ENCODE peak calls at places on chromosome 17, in nine cellular contexts. M, F, H, L, S, U, A, G and V are unnamed samples.

GRCh38 chr17:46870116-46870803 is 18.9 kb downstream of the WNT9B start:
- DNase-seq in M (no peak), F (peak; percentile 52), H (no peak), L (no peak), S (no peak), U (no peak), A (no peak), G (no peak), V (peak; percentile 51)

GRCh38 chr17:40075216-40076100 is 12.7 kb downstream of the THRA start:
- DNase-seq in M (no peak), F (peak; percentile 84), H (no peak), L (peak; percentile 72), S (peak; percentile 90), U (no peak), A (no peak), G (peak; percentile 69), V (peak; percentile 90)

GRCh38 chr17:30824002-30824355 is 513 bp downstream of the CRLF3 start:
- DNase-seq in M (no peak), F (peak; percentile 22), H (no peak), L (no peak), S (no peak), U (peak; percentile 35), A (peak; percentile 60), G (no peak), V (peak; percentile 81)

GRCh38 chr17:79086609-79087427 is 12.2 kb downstream of the ENGASE start:
- DNase-seq in M (no peak), F (no peak), H (no peak), L (no peak), S (peak; percentile 26), U (no peak), A (no peak), G (no peak), V (no peak)

GRCh38 chr17:32673964-32674363 is 187.2 kb downstream of the CDK5R1 start:
- DNase-seq in M (no peak), F (no peak), H (no peak), L (no peak), S (no peak), U (no peak), A (no peak), G (no peak), V (no peak)

GRCh38 chr17:17941015-17941414 is 31.2 kb downstream of the TOM1L2 start:
- DNase-seq in M (no peak), F (no peak), H (no peak), L (no peak), S (no peak), U (no peak), A (no peak), G (no peak), V (peak; percentile 66)

GRCh38 chr17:74008196-74008595 is 195.3 kb upstream of the RPL38 start:
- DNase-seq in M (no peak), F (peak; percentile 36), H (no peak), L (no peak), S (no peak), U (peak; percentile 39), A (no peak), G (peak; percentile 31), V (peak; percentile 72)

GRCh38 chr17:21345236-21345635 is 30.9 kb upstream of the KCNJ12 start:
- DNase-seq in M (no peak), F (no peak), H (no peak), L (no peak), S (no peak), U (no peak), A (no peak), G (no peak), V (peak; percentile 54)

GRCh38 chr17:47652570-47652969 is 2.9 kb downstream of the KPNB1 start:
- DNase-seq in M (no peak), F (no peak), H (no peak), L (no peak), S (no peak), U (no peak), A (no peak), G (no peak), V (no peak)

GRCh38 chr17:81200695-81201580 is 21.8 kb downstream of the CEP131 start:
- DNase-seq in M (peak; percentile 23), F (peak; percentile 87), H (no peak), L (peak; percentile 67), S (no peak), U (peak; percentile 89), A (peak; percentile 89), G (peak; percentile 13), V (peak; percentile 85)

GRCh38 chr17:81509687-81510523 is 2.7 kb downstream of the ACTG1 start:
- DNase-seq in M (no peak), F (no peak), H (no peak), L (no peak), S (peak; percentile 19), U (no peak), A (no peak), G (no peak), V (no peak)

GRCh38 chr17:2965621-2966275 is 97.7 kb downstream of the OR1D5 start:
- DNase-seq in M (no peak), F (peak; percentile 56), H (no peak), L (no peak), S (no peak), U (no peak), A (peak; percentile 56), G (no peak), V (peak; percentile 97)

GRCh38 chr17:75937652-75938051 is 3.2 kb downstream of the FBF1 start:
- DNase-seq in M (no peak), F (no peak), H (no peak), L (no peak), S (no peak), U (no peak), A (no peak), G (no peak), V (no peak)

GRCh38 chr17:65027305-65027704 is 29.2 kb downstream of the GNA13 start:
- DNase-seq in M (no peak), F (peak; percentile 32), H (no peak), L (peak; percentile 62), S (no peak), U (no peak), A (no peak), G (peak; percentile 30), V (no peak)

GRCh38 chr17:16371742-16372141 is 9.1 kb upstream of the UBB start:
- DNase-seq in M (no peak), F (no peak), H (no peak), L (no peak), S (no peak), U (no peak), A (no peak), G (no peak), V (no peak)

GRCh38 chr17:48814504-48814903 is 2.5 kb downstream of the TTLL6 start:
- DNase-seq in M (no peak), F (peak; percentile 63), H (no peak), L (peak; percentile 78), S (peak; percentile 50), U (peak; percentile 68), A (peak; percentile 75), G (peak; percentile 45), V (peak; percentile 88)

GRCh38 chr17:66764559-66764958 is 70.4 kb upstream of the CACNG5 start:
- DNase-seq in M (no peak), F (no peak), H (no peak), L (no peak), S (no peak), U (no peak), A (no peak), G (no peak), V (no peak)

GRCh38 chr17:8393470-8394231 is 4.0 kb downstream of the RNF222 start:
- DNase-seq in M (no peak), F (no peak), H (no peak), L (no peak), S (no peak), U (no peak), A (no peak), G (no peak), V (peak; percentile 79)

GRCh38 chr17:17416400-17417360 is 60.1 kb upstream of the MED9 start:
- DNase-seq in M (peak; percentile 63), F (peak; percentile 36), H (no peak), L (no peak), S (peak; percentile 60), U (no peak), A (no peak), G (peak; percentile 14), V (no peak)

GRCh38 chr17:10618202-10618635 is 38.9 kb downstream of the MYH3 start:
- DNase-seq in M (peak; percentile 45), F (peak; percentile 84), H (no peak), L (peak; percentile 80), S (peak; percentile 64), U (peak; percentile 68), A (peak; percentile 41), G (peak; percentile 56), V (peak; percentile 93)

GRCh38 chr17:50697663-50698272 is 9.9 kb downstream of the ANKRD40 start:
- DNase-seq in M (no peak), F (no peak), H (no peak), L (no peak), S (no peak), U (no peak), A (no peak), G (no peak), V (no peak)

GRCh38 chr17:1649116-1649843 is 386 bp downstream of the RILP start:
- DNase-seq in M (no peak), F (peak; percentile 94), H (no peak), L (peak; percentile 85), S (peak; percentile 90), U (peak; percentile 90), A (no peak), G (peak; percentile 73), V (peak; percentile 96)

GRCh38 chr17:36500745-36501225 is 14.3 kb downstream of the ZNHIT3 start:
- DNase-seq in M (no peak), F (peak; percentile 2), H (no peak), L (no peak), S (no peak), U (no peak), A (no peak), G (no peak), V (peak; percentile 52)

GRCh38 chr17:45895969-45896793 is 1.8 kb downstream of the MAPT start:
- DNase-seq in M (no peak), F (no peak), H (no peak), L (no peak), S (no peak), U (no peak), A (no peak), G (no peak), V (no peak)

GRCh38 chr17:28347261-28347891 is 10.0 kb downstream of the POLDIP2 start:
- DNase-seq in M (peak; percentile 84), F (no peak), H (no peak), L (no peak), S (no peak), U (no peak), A (no peak), G (no peak), V (peak; percentile 87)

GRCh38 chr17:49775546-49776260 is 11.8 kb upstream of the FAM117A start:
- DNase-seq in M (no peak), F (no peak), H (no peak), L (no peak), S (no peak), U (no peak), A (no peak), G (no peak), V (peak; percentile 74)

GRCh38 chr17:81958633-81959342 is 2.2 kb downstream of the NOTUM start:
- DNase-seq in M (no peak), F (no peak), H (no peak), L (no peak), S (no peak), U (no peak), A (no peak), G (no peak), V (peak; percentile 54)

GRCh38 chr17:3207367-3207766 is at the start of gene OR1A1:
- DNase-seq in M (no peak), F (no peak), H (no peak), L (no peak), S (no peak), U (no peak), A (no peak), G (no peak), V (no peak)

GRCh38 chr17:57424273-57424672 is 167.9 kb downstream of the MSI2 start:
- DNase-seq in M (no peak), F (no peak), H (no peak), L (no peak), S (no peak), U (no peak), A (no peak), G (no peak), V (no peak)

GRCh38 chr17:78019367-78019975 is 61.0 kb downstream of the TNRC6C start:
- DNase-seq in M (peak; percentile 16), F (peak; percentile 32), H (no peak), L (no peak), S (no peak), U (no peak), A (no peak), G (no peak), V (no peak)

GRCh38 chr17:42111265-42111636 is 1.3 kb downstream of the DHX58 start:
- DNase-seq in M (no peak), F (no peak), H (no peak), L (no peak), S (no peak), U (no peak), A (no peak), G (no peak), V (no peak)